ENCODE peak calls at places on chromosome 2, in five cellular contexts. One of them, this sample, is unnamed.

GRCh38 chr2:68849579-68850030 is 21.6 kb downstream of the BMP10 start:
- DNase-seq in aorta: no peak
- DNase-seq in T-helper 1 cell: no peak
- DNase-seq in stimulated activated CD4-positive, alpha-beta T cell treated with anti-CD3 and anti-CD28 coated beads, Interleukin-2, amount 100 ng/mL, for 24 hours: no peak
- DNase-seq in tibial artery: no peak
- DNase-seq in this sample: no peak

GRCh38 chr2:117785740-117786139 is 28.8 kb upstream of the DDX18 start:
- DNase-seq in aorta: no peak
- DNase-seq in T-helper 1 cell: no peak
- DNase-seq in stimulated activated CD4-positive, alpha-beta T cell treated with anti-CD3 and anti-CD28 coated beads, Interleukin-2, amount 100 ng/mL, for 24 hours: peak
- DNase-seq in tibial artery: no peak
- DNase-seq in this sample: peak

GRCh38 chr2:24886114-24886501 is 33.9 kb downstream of the ADCY3 start:
- DNase-seq in aorta: peak
- DNase-seq in T-helper 1 cell: no peak
- DNase-seq in stimulated activated CD4-positive, alpha-beta T cell treated with anti-CD3 and anti-CD28 coated beads, Interleukin-2, amount 100 ng/mL, for 24 hours: no peak
- DNase-seq in tibial artery: no peak
- DNase-seq in this sample: no peak

GRCh38 chr2:204264746-204265145 is 280.5 kb upstream of the PARD3B start:
- DNase-seq in aorta: no peak
- DNase-seq in T-helper 1 cell: no peak
- DNase-seq in stimulated activated CD4-positive, alpha-beta T cell treated with anti-CD3 and anti-CD28 coated beads, Interleukin-2, amount 100 ng/mL, for 24 hours: no peak
- DNase-seq in tibial artery: no peak
- DNase-seq in this sample: no peak

GRCh38 chr2:101433465-101433864 is 41.4 kb downstream of the RFX8 start:
- DNase-seq in aorta: no peak
- DNase-seq in T-helper 1 cell: no peak
- DNase-seq in stimulated activated CD4-positive, alpha-beta T cell treated with anti-CD3 and anti-CD28 coated beads, Interleukin-2, amount 100 ng/mL, for 24 hours: no peak
- DNase-seq in tibial artery: no peak
- DNase-seq in this sample: no peak

GRCh38 chr2:43749583-43749982 is 24.3 kb upstream of the DYNC2LI1 start:
- DNase-seq in aorta: no peak
- DNase-seq in T-helper 1 cell: no peak
- DNase-seq in stimulated activated CD4-positive, alpha-beta T cell treated with anti-CD3 and anti-CD28 coated beads, Interleukin-2, amount 100 ng/mL, for 24 hours: no peak
- DNase-seq in tibial artery: no peak
- DNase-seq in this sample: no peak

GRCh38 chr2:132577693-132578092 is 92.3 kb downstream of the LYPD1 start:
- DNase-seq in aorta: no peak
- DNase-seq in T-helper 1 cell: no peak
- DNase-seq in stimulated activated CD4-positive, alpha-beta T cell treated with anti-CD3 and anti-CD28 coated beads, Interleukin-2, amount 100 ng/mL, for 24 hours: no peak
- DNase-seq in tibial artery: no peak
- DNase-seq in this sample: no peak

GRCh38 chr2:94960751-94961150 is 64.8 kb upstream of the MAL start:
- DNase-seq in aorta: no peak
- DNase-seq in T-helper 1 cell: no peak
- DNase-seq in stimulated activated CD4-positive, alpha-beta T cell treated with anti-CD3 and anti-CD28 coated beads, Interleukin-2, amount 100 ng/mL, for 24 hours: no peak
- DNase-seq in tibial artery: no peak
- DNase-seq in this sample: no peak

GRCh38 chr2:38439226-38439612 is 62.1 kb upstream of the ATL2 start:
- DNase-seq in aorta: no peak
- DNase-seq in T-helper 1 cell: no peak
- DNase-seq in stimulated activated CD4-positive, alpha-beta T cell treated with anti-CD3 and anti-CD28 coated beads, Interleukin-2, amount 100 ng/mL, for 24 hours: no peak
- DNase-seq in tibial artery: no peak
- DNase-seq in this sample: no peak

GRCh38 chr2:27501042-27501441 is 4.4 kb downstream of the GCKR start:
- DNase-seq in aorta: no peak
- DNase-seq in T-helper 1 cell: no peak
- DNase-seq in stimulated activated CD4-positive, alpha-beta T cell treated with anti-CD3 and anti-CD28 coated beads, Interleukin-2, amount 100 ng/mL, for 24 hours: no peak
- DNase-seq in tibial artery: no peak
- DNase-seq in this sample: no peak

GRCh38 chr2:105118960-105119359 is 81.1 kb downstream of the MRPS9 start:
- DNase-seq in aorta: no peak
- DNase-seq in T-helper 1 cell: no peak
- DNase-seq in stimulated activated CD4-positive, alpha-beta T cell treated with anti-CD3 and anti-CD28 coated beads, Interleukin-2, amount 100 ng/mL, for 24 hours: no peak
- DNase-seq in tibial artery: no peak
- DNase-seq in this sample: no peak

GRCh38 chr2:238719641-238720040 is 128.2 kb upstream of the TWIST2 start:
- DNase-seq in aorta: no peak
- DNase-seq in T-helper 1 cell: no peak
- DNase-seq in stimulated activated CD4-positive, alpha-beta T cell treated with anti-CD3 and anti-CD28 coated beads, Interleukin-2, amount 100 ng/mL, for 24 hours: no peak
- DNase-seq in tibial artery: peak
- DNase-seq in this sample: no peak

GRCh38 chr2:186909095-186909494 is 60.1 kb upstream of the ZSWIM2 start:
- DNase-seq in aorta: no peak
- DNase-seq in T-helper 1 cell: no peak
- DNase-seq in stimulated activated CD4-positive, alpha-beta T cell treated with anti-CD3 and anti-CD28 coated beads, Interleukin-2, amount 100 ng/mL, for 24 hours: no peak
- DNase-seq in tibial artery: no peak
- DNase-seq in this sample: no peak

GRCh38 chr2:170509460-170510193 is 205.5 kb upstream of the SP5 start:
- DNase-seq in aorta: no peak
- DNase-seq in T-helper 1 cell: no peak
- DNase-seq in stimulated activated CD4-positive, alpha-beta T cell treated with anti-CD3 and anti-CD28 coated beads, Interleukin-2, amount 100 ng/mL, for 24 hours: no peak
- DNase-seq in tibial artery: no peak
- DNase-seq in this sample: no peak

GRCh38 chr2:26243643-26244478 is 571 bp downstream of the HADHA start:
- DNase-seq in aorta: no peak
- DNase-seq in T-helper 1 cell: no peak
- DNase-seq in stimulated activated CD4-positive, alpha-beta T cell treated with anti-CD3 and anti-CD28 coated beads, Interleukin-2, amount 100 ng/mL, for 24 hours: peak
- DNase-seq in tibial artery: no peak
- DNase-seq in this sample: no peak

GRCh38 chr2:29115797-29116781 is 874 bp downstream of the CLIP4 start:
- DNase-seq in aorta: peak
- DNase-seq in T-helper 1 cell: peak
- DNase-seq in stimulated activated CD4-positive, alpha-beta T cell treated with anti-CD3 and anti-CD28 coated beads, Interleukin-2, amount 100 ng/mL, for 24 hours: peak
- DNase-seq in tibial artery: peak
- DNase-seq in this sample: peak

GRCh38 chr2:43114210-43114609 is 112.2 kb downstream of the ZFP36L2 start:
- DNase-seq in aorta: no peak
- DNase-seq in T-helper 1 cell: no peak
- DNase-seq in stimulated activated CD4-positive, alpha-beta T cell treated with anti-CD3 and anti-CD28 coated beads, Interleukin-2, amount 100 ng/mL, for 24 hours: no peak
- DNase-seq in tibial artery: no peak
- DNase-seq in this sample: no peak

This sample was measured in activated naive CD4-positive, alpha-beta T cell treated with Interleukin-2 at 50 U/mL for 16 hours.